ENCODE peak calls at places on chromosome 21, in ten cellular contexts. T is A549; O is IMR-90; Z is lower lobe of right lung; K is SK-N-SH; L is K562; C is CD4-positive, CD25-positive, alpha-beta regulatory T cell; G is naive thymus-derived CD4-positive, alpha-beta T cell; W is cardiac muscle cell; F is CD4-positive, alpha-beta T cell. N is an unnamed sample.

GRCh38 chr21:25838809-25839208 is 104.0 kb downstream of the GABPA start:
- DNase-seq in T (no peak), O (peak; percentile 20), Z (no peak), K (no peak), L (no peak), C (no peak), G (no peak), W (no peak), F (no peak), N (no peak)

GRCh38 chr21:20301395-20301794 is 696.8 kb upstream of the NCAM2 start:
- DNase-seq in T (no peak), O (no peak), Z (no peak), K (no peak), L (no peak), C (no peak), G (no peak), W (no peak), F (no peak), N (no peak)

GRCh38 chr21:26131554-26131953 is 39.0 kb downstream of the APP start:
- DNase-seq in T (no peak), O (no peak), Z (no peak), K (no peak), L (no peak), C (no peak), G (no peak), W (no peak), F (no peak), N (no peak)

GRCh38 chr21:31526040-31526439 is 133.5 kb upstream of the SOD1 start:
- DNase-seq in T (peak; percentile 15), O (no peak), Z (no peak), K (no peak), L (no peak), C (no peak), G (no peak), W (no peak), F (no peak), N (no peak)

GRCh38 chr21:31530918-31531705 is 128.4 kb upstream of the SOD1 start:
- DNase-seq in T (no peak), O (no peak), Z (no peak), K (peak; percentile 77), L (no peak), C (no peak), G (no peak), W (peak; percentile 33), F (no peak), N (no peak)

GRCh38 chr21:37557261-37557950 is 190.8 kb downstream of the DYRK1A start:
- DNase-seq in T (no peak), O (no peak), Z (no peak), K (no peak), L (no peak), C (no peak), G (no peak), W (no peak), F (no peak), N (no peak)

GRCh38 chr21:36466061-36466511 is 13.8 kb downstream of the CLDN14 start:
- DNase-seq in T (no peak), O (peak; percentile 21), Z (no peak), K (no peak), L (no peak), C (no peak), G (no peak), W (no peak), F (no peak), N (no peak)

GRCh38 chr21:25342811-25343210 is 264.5 kb downstream of the MRPL39 start:
- DNase-seq in T (no peak), O (peak; percentile 36), Z (no peak), K (no peak), L (no peak), C (no peak), G (no peak), W (no peak), F (no peak), N (no peak)

GRCh38 chr21:27561116-27561515 is 594.2 kb upstream of the ADAMTS5 start:
- DNase-seq in T (no peak), O (no peak), Z (peak; percentile 71), K (no peak), L (no peak), C (no peak), G (no peak), W (no peak), F (no peak), N (peak; percentile 60)

GRCh38 chr21:38769253-38769780 is 36.4 kb upstream of the ETS2 start:
- DNase-seq in T (no peak), O (peak; percentile 94), Z (no peak), K (no peak), L (no peak), C (no peak), G (no peak), W (no peak), F (no peak), N (no peak)

GRCh38 chr21:36504067-36505058 is 24.4 kb upstream of the CLDN14 start:
- DNase-seq in T (peak; percentile 5), O (peak; percentile 68), Z (no peak), K (peak; percentile 35), L (peak; percentile 36), C (peak; percentile 34), G (no peak), W (peak; percentile 65), F (peak; percentile 5), N (no peak)

GRCh38 chr21:44567481-44568171 is 5.9 kb upstream of the KRTAP10-4 start:
- DNase-seq in T (no peak), O (no peak), Z (peak; percentile 35), K (no peak), L (no peak), C (no peak), G (no peak), W (no peak), F (no peak), N (peak; percentile 39)

GRCh38 chr21:44568261-44568660 is 5.3 kb upstream of the KRTAP10-4 start:
- DNase-seq in T (no peak), O (no peak), Z (peak; percentile 35), K (no peak), L (no peak), C (no peak), G (no peak), W (no peak), F (no peak), N (no peak)

GRCh38 chr21:44566403-44566802 is 7.1 kb upstream of the KRTAP10-4 start:
- DNase-seq in T (no peak), O (no peak), Z (no peak), K (no peak), L (no peak), C (no peak), G (no peak), W (no peak), F (no peak), N (no peak)

GRCh38 chr21:44564099-44564498 is 5.5 kb upstream of the KRTAP10-3 start:
- DNase-seq in T (no peak), O (no peak), Z (no peak), K (no peak), L (no peak), C (no peak), G (no peak), W (no peak), F (no peak), N (no peak)

GRCh38 chr21:44564886-44565598 is 6.4 kb upstream of the KRTAP10-3 start:
- DNase-seq in T (no peak), O (no peak), Z (no peak), K (no peak), L (no peak), C (peak; percentile 19), G (no peak), W (no peak), F (no peak), N (no peak)
- H3K27ac ChIP-seq in T (no peak overlapping the region), O (no peak overlapping the region), Z (no peak overlapping the region), K (no peak overlapping the region), L (no peak overlapping the region), C (peak overlapping the region; percentile 72), G (no peak overlapping the region), W (no peak overlapping the region), F (no peak overlapping the region), N (no peak overlapping the region)

DNA sequence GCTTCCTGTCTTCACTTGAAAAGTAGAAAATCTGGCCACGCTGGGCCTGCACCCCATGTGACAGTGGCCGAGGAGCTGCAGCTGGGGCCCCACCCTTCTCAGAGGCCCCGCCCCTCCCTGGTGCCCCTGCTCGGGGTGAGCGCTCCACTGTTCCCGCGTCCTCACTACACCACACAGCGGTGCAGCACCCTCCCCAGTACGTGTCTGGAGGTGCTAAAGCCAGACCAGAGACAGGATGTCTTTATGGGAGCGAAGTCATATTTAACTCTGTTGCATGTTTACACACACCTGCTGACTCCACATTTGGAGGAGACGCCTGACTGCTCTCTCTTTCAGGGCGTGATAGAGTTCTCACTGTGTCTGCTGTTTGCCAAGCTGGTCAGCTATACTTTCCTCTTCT is 48.1 kb downstream of the SLC37A1 start:
- DNase-seq in T (no peak), O (no peak), Z (peak; percentile 44), K (no peak), L (peak; percentile 58), C (no peak), G (no peak), W (no peak), F (no peak), N (peak; percentile 64)
- H3K27ac ChIP-seq in T (no peak overlapping the region), O (no peak overlapping the region), Z (no peak overlapping the region), K (no peak overlapping the region), L (no peak overlapping the region), C (no peak overlapping the region), G (no peak overlapping the region), W (no peak overlapping the region), F (no peak overlapping the region), N (no peak overlapping the region)

DNA sequence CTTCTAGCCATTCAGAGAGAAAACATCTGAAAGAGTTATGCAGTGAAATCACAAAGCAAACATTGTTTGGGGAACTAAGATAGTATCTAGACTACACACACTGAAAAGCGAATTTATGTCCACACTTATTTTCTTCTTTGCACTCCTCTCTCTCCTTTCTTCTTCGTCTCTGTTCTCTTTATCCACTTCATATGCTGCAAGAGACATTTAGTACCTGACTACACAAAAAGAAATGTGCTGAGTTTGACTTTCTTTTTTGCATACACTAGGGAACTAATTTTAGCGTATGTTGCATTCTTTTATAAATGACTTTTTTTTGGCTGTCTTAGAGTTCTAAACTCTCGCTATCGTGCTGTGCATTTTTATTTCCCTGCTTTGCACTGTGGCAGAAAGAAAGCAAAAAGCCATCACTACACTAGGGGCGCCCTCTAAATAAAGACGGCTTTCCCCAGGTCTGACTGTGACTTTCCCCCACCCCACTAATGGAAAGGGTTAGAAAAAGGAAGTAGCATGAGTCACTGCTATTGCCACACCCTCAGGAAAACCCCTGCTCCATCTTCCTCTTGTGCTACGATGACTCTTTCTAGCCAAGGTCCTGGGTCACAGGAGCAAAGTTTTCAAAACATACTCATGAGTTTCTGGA is 65.7 kb downstream of the MAP3K7CL start:
- DNase-seq in T (peak; percentile 76), O (peak; percentile 97), Z (peak; percentile 49), K (peak; percentile 16), L (peak; percentile 73), C (peak; percentile 52), G (peak; percentile 67), W (no peak), F (peak; percentile 16), N (no peak)
- H3K27ac ChIP-seq in T (peak overlapping the region; percentile 82), O (peak overlapping the region; percentile 3), Z (peak overlapping the region; percentile 64), K (peak overlapping the region; percentile 97), L (no peak overlapping the region), C (peak overlapping the region; percentile 39), G (no peak overlapping the region), W (no peak overlapping the region), F (no peak overlapping the region), N (peak overlapping the region; percentile 94)

DNA sequence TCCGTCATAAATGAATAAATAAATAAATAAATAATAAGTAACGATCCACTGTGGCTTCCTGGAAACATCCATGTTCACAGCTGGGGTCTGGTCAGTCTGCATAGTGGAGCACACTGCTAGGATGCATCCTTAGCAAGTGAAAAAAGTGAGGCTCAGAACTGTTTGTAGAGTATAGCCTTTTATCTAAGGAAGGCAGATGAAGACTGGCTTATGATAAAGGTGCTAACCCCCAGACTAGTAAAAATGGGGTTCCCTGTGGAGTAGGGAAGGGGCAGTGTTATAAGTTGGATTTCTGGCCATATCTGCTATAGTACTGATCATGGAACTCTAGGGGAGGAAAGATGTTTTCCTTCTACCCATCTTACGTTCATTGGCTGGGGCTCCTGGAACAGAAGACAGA is 15.9 kb downstream of the PKNOX1 start:
- DNase-seq in T (no peak), O (no peak), Z (no peak), K (no peak), L (peak; percentile 57), C (no peak), G (no peak), W (no peak), F (no peak), N (no peak)
- H3K27ac ChIP-seq in T (no peak overlapping the region), O (peak overlapping the region; percentile 40), Z (no peak overlapping the region), K (no peak overlapping the region), L (no peak overlapping the region), C (no peak overlapping the region), G (no peak overlapping the region), W (peak overlapping the region; percentile 65), F (no peak overlapping the region), N (no peak overlapping the region)